ENCODE peak calls at places on chromosomes 2 and 18, in four cellular contexts. Z is H1; R is T-helper 17 cell; T is stimulated activated CD4-positive, alpha-beta T cell treated with anti-CD3 and anti-CD28 coated beads, Interleukin-12 subunit alpha, Interleukin-12 subunit beta, amount 100 ng/mL, for 48 hours. K is an unnamed sample.

GRCh38 chr18:23225518-23225917 is 90.2 kb downstream of the CABLES1 start:
- DNase-seq in Z (no peak), T (no peak), R (no peak), K (no peak)

GRCh38 chr2:219119422-219120043 is 41.1 kb downstream of the NHEJ1 start:
- DNase-seq in Z (no peak), T (peak; percentile 58), R (peak; percentile 22), K (no peak)

GRCh38 chr2:37671013-37671815 is at the start of gene CDC42EP3:
- DNase-seq in R (peak; percentile 68), T (no peak), Z (no peak), K (no peak)

GRCh38 chr18:39655341-39655740 is 2089.7 kb upstream of the CELF4 start:
- DNase-seq in R (no peak), Z (no peak), T (no peak), K (no peak)

GRCh38 chr2:10889741-10890215 is 22.0 kb upstream of the KCNF1 start:
- DNase-seq in R (no peak), Z (no peak), T (no peak), K (no peak)

GRCh38 chr2:205235434-205235833 is 446.9 kb upstream of the NRP2 start:
- DNase-seq in R (no peak), Z (no peak), T (no peak), K (no peak)

GRCh38 chr18:31116853-31117595 is 14.8 kb upstream of the DSC2 start:
- DNase-seq in Z (no peak), R (no peak), T (no peak), K (no peak)

GRCh38 chr2:234044157-234044556 is 6.3 kb upstream of the SPP2 start:
- DNase-seq in T (no peak), Z (no peak), R (no peak), K (no peak)

GRCh38 chr18:22674300-22674699 is 256.6 kb upstream of the CTAGE1 start:
- DNase-seq in Z (no peak), R (no peak), T (no peak), K (no peak)

GRCh38 chr2:18800240-18800971 is 211.0 kb upstream of the NT5C1B start:
- DNase-seq in Z (no peak), T (no peak), R (no peak), K (no peak)

GRCh38 chr2:174788291-174788929 is 24.1 kb upstream of the CHRNA1 start:
- DNase-seq in T (no peak), Z (no peak), R (no peak), K (peak; percentile 50)

GRCh38 chr2:98936917-98937351 is 909 bp upstream of the CRACDL start:
- DNase-seq in T (no peak), Z (no peak), R (no peak), K (no peak)

GRCh38 chr18:58687871-58688308 is 16.6 kb downstream of the MALT1 start:
- DNase-seq in T (peak; percentile 52), Z (no peak), R (peak; percentile 67), K (no peak)

GRCh38 chr2:25131253-25131566 is 37.2 kb downstream of the POMC start:
- DNase-seq in Z (no peak), R (no peak), T (no peak), K (no peak)

GRCh38 chr2:172442072-172442895 is 14.9 kb downstream of the ITGA6 start:
- DNase-seq in Z (no peak), R (peak; percentile 29), T (no peak), K (no peak)

GRCh38 chr2:28521663-28522062 is 25.8 kb downstream of the PLB1 start:
- DNase-seq in Z (no peak), R (no peak), T (no peak), K (no peak)

GRCh38 chr2:233395687-233396086 is 41.4 kb downstream of the DGKD start:
- DNase-seq in R (no peak), Z (no peak), T (no peak), K (no peak)

GRCh38 chr2:217887841-217888665 is 114.7 kb downstream of the TNS1 start:
- DNase-seq in T (no peak), R (no peak), Z (no peak), K (no peak)

K was measured in iPS DF 19.7.